ENCODE peak calls at places on chromosomes 3 and 15, in four cellular contexts. One of them, this sample, is unnamed.

GRCh38 chr3:123961508-123961856 is 453 bp upstream of the CCDC14 start:
- DNase-seq in H1: no peak
- DNase-seq in mesendoderm: no peak
- DNase-seq in H9: no peak
- DNase-seq in this sample: no peak

GRCh38 chr3:183427206-183428139 is 946 bp downstream of the MCF2L2 start:
- DNase-seq in mesendoderm: peak; percentile 42
- DNase-seq in H1: no peak
- DNase-seq in H9: peak; percentile 36
- DNase-seq in this sample: no peak

GRCh38 chr3:117248149-117248548 is 538.6 kb downstream of the TUSC7 start:
- DNase-seq in H1: no peak
- DNase-seq in H9: no peak
- DNase-seq in mesendoderm: no peak
- DNase-seq in this sample: no peak

GRCh38 chr15:64856429-64857145 is 14.9 kb downstream of the PLEKHO2 start:
- DNase-seq in H9: peak; percentile 28
- DNase-seq in mesendoderm: peak; percentile 66
- DNase-seq in H1: no peak
- DNase-seq in this sample: peak; percentile 80

GRCh38 chr3:12629560-12629959 is 34.4 kb downstream of the RAF1 start:
- DNase-seq in mesendoderm: no peak
- DNase-seq in H1: no peak
- DNase-seq in H9: no peak
- DNase-seq in this sample: peak; percentile 59

GRCh38 chr15:101635944-101636727 is 16.0 kb downstream of the TM2D3 start:
- DNase-seq in mesendoderm: peak; percentile 16
- DNase-seq in H9: no peak
- DNase-seq in H1: no peak
- DNase-seq in this sample: peak; percentile 60

GRCh38 chr3:45124956-45125355 is 21.2 kb downstream of the CDCP1 start:
- DNase-seq in mesendoderm: no peak
- DNase-seq in H9: no peak
- DNase-seq in H1: no peak
- DNase-seq in this sample: no peak

GRCh38 chr3:127803619-127804018 is 18.7 kb downstream of the MGLL start:
- DNase-seq in H1: no peak
- DNase-seq in mesendoderm: peak; percentile 87
- DNase-seq in H9: no peak
- DNase-seq in this sample: peak; percentile 98

GRCh38 chr15:74405823-74406222 is 27.9 kb downstream of the SEMA7A start:
- DNase-seq in H1: no peak
- DNase-seq in H9: no peak
- DNase-seq in mesendoderm: no peak
- DNase-seq in this sample: no peak

GRCh38 chr3:194092770-194093336 is 43.1 kb upstream of the HES1 start:
- DNase-seq in H9: no peak
- DNase-seq in mesendoderm: no peak
- DNase-seq in H1: no peak
- DNase-seq in this sample: no peak

GRCh38 chr3:28860307-28860706 is 420.6 kb upstream of the RBMS3 start:
- DNase-seq in mesendoderm: no peak
- DNase-seq in H9: no peak
- DNase-seq in H1: no peak
- DNase-seq in this sample: no peak

GRCh38 chr3:9185701-9186100 is 63.7 kb downstream of the SRGAP3 start:
- DNase-seq in mesendoderm: no peak
- DNase-seq in H9: no peak
- DNase-seq in H1: no peak
- DNase-seq in this sample: no peak

GRCh38 chr3:178325330-178325729 is 210.9 kb upstream of the KCNMB2 start:
- DNase-seq in mesendoderm: peak; percentile 42
- DNase-seq in H1: no peak
- DNase-seq in H9: no peak
- DNase-seq in this sample: peak; percentile 64

GRCh38 chr3:160747437-160747836 is 8.6 kb upstream of the PPM1L start:
- DNase-seq in mesendoderm: no peak
- DNase-seq in H1: no peak
- DNase-seq in H9: no peak
- DNase-seq in this sample: no peak

GRCh38 chr3:23113455-23114171 is 89.5 kb upstream of the UBE2E2 start:
- DNase-seq in H9: no peak
- DNase-seq in H1: no peak
- DNase-seq in mesendoderm: no peak
- DNase-seq in this sample: peak; percentile 13

GRCh38 chr3:104367000-104367399 is 999.7 kb upstream of the ALCAM start:
- DNase-seq in H9: no peak
- DNase-seq in H1: no peak
- DNase-seq in mesendoderm: no peak
- DNase-seq in this sample: no peak

GRCh38 chr3:141051641-141052569 is 758 bp downstream of the SPSB4 start:
- DNase-seq in H9: peak; percentile 66
- DNase-seq in mesendoderm: peak; percentile 81
- DNase-seq in H1: peak; percentile 78
- DNase-seq in this sample: peak; percentile 2

GRCh38 chr15:31307270-31308184 is 19.1 kb upstream of the KLF13 start:
- DNase-seq in mesendoderm: no peak
- DNase-seq in H1: peak; percentile 49
- DNase-seq in H9: no peak
- DNase-seq in this sample: no peak

GRCh38 chr3:157360044-157360443 is 76.6 kb upstream of the PTX3 start:
- DNase-seq in H9: no peak
- DNase-seq in H1: no peak
- DNase-seq in mesendoderm: no peak
- DNase-seq in this sample: peak; percentile 93

GRCh38 chr3:61956236-61956635 is 394.9 kb downstream of the PTPRG start:
- DNase-seq in H1: no peak
- DNase-seq in H9: no peak
- DNase-seq in mesendoderm: no peak
- DNase-seq in this sample: peak; percentile 74

GRCh38 chr3:42838571-42838970 is 29.3 kb downstream of the ACKR2 start:
- DNase-seq in H9: no peak
- DNase-seq in mesendoderm: no peak
- DNase-seq in H1: no peak
- DNase-seq in this sample: no peak

GRCh38 chr15:78072080-78072892 is 5.2 kb downstream of the TBC1D2B start:
- DNase-seq in mesendoderm: no peak
- DNase-seq in H1: no peak
- DNase-seq in H9: no peak
- DNase-seq in this sample: peak; percentile 66

DNA sequence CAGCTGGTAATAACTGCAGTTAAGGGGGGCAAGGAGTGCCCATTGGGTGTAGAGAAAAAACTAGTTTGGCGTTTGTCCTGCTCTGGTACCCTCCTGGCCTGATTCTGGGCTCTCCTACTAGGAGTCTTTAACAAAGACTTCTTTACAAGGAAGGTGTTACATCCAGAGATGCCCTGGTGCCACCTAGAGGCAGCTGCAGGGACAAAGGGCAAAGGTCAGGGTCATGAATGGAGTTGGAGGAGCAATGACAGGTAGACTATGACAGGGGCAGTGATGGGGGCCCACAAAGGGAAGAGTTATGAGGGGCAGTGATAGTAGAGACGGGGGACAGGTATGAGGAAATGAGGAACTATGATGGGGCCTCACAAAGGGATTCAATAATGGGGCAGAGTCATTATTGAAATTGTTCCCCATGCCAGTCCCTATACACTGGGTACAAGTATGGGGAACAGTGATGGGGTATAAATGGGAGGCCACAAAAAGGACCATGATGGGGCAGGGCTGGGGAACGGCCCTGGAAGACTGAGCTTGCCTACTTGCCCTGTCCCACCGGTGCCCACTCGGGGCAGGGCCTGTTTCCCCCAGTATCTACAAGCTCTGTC is 7.9 kb downstream of the CCDC71 start:
- DNase-seq in H9: peak; percentile 65
- DNase-seq in H1: peak; percentile 75
- DNase-seq in mesendoderm: peak; percentile 77
- DNase-seq in this sample: no peak
- H4K5ac ChIP-seq in H9: no peak overlapping the region
- H4K5ac ChIP-seq in H1: no peak overlapping the region
- H4K5ac ChIP-seq in mesendoderm: no peak overlapping the region
- H4K5ac ChIP-seq in this sample: no peak overlapping the region

GRCh38 chr3:152386208-152386607 is 117.5 kb downstream of the MBNL1 start:
- DNase-seq in H1: no peak
- DNase-seq in H9: no peak
- DNase-seq in mesendoderm: no peak
- DNase-seq in this sample: no peak

GRCh38 chr3:152390647-152391046 is 121.9 kb downstream of the MBNL1 start:
- DNase-seq in mesendoderm: peak; percentile 19
- DNase-seq in H9: no peak
- DNase-seq in H1: no peak
- DNase-seq in this sample: no peak

GRCh38 chr3:152385761-152386160 is 117.0 kb downstream of the MBNL1 start:
- DNase-seq in H1: no peak
- DNase-seq in H9: no peak
- DNase-seq in mesendoderm: peak; percentile 14
- DNase-seq in this sample: peak; percentile 85

GRCh38 chr3:152389316-152389934 is 120.7 kb downstream of the MBNL1 start:
- DNase-seq in H9: no peak
- DNase-seq in mesendoderm: no peak
- DNase-seq in H1: no peak
- DNase-seq in this sample: no peak

DNA sequence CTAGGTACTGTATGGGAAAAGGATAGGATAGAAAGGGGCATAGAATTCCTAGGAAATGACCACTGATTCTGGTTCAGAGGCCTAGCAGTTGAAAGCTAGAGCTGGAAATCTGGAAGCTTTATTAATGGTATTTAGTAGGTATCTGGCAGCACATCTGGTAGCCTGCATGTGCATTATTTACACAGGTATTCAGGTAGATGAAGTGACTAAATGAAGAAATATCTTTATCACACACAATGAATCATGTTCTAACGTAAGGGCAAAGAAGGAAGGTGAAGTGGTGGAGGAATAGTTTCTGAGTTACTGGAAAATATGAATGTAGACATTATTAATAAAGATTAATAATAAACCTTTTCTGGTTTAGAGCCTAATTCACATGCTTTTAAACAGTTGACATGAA is 119.9 kb downstream of the MBNL1 start:
- DNase-seq in H9: no peak
- DNase-seq in H1: no peak
- DNase-seq in mesendoderm: no peak
- DNase-seq in this sample: no peak
- H4K5ac ChIP-seq in H9: no peak overlapping the region
- H4K5ac ChIP-seq in H1: no peak overlapping the region
- H4K5ac ChIP-seq in mesendoderm: no peak overlapping the region
- H4K5ac ChIP-seq in this sample: no peak overlapping the region

DNA sequence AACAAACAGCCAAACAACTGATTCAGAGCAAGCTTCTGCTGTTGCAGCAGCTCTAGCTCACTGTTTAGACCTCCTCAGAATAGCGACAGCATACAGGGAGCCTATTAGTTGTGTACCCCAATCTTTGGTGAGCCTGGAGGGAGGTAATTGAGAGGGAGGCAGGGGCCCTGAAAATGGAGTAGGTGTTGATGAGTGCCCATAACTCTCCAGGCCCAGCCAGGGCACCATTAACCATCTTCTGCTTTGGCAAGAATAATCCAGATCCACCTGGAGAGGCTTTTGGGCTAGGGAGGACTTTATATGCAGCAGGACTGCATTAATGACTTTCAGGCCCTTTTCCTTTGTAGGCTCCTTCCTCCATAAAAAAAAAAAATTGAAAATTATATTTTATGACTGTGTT is 20.9 kb downstream of the PLCL2 start:
- DNase-seq in H9: no peak
- DNase-seq in H1: no peak
- DNase-seq in mesendoderm: no peak
- DNase-seq in this sample: no peak
- H4K5ac ChIP-seq in H9: no peak overlapping the region
- H4K5ac ChIP-seq in H1: no peak overlapping the region
- H4K5ac ChIP-seq in mesendoderm: no peak overlapping the region
- H4K5ac ChIP-seq in this sample: no peak overlapping the region

GRCh38 chr3:155339052-155339451 is 45.6 kb upstream of the STRIT1 start:
- DNase-seq in mesendoderm: no peak
- DNase-seq in H1: no peak
- DNase-seq in H9: no peak
- DNase-seq in this sample: no peak

GRCh38 chr3:155347901-155348300 is 54.4 kb upstream of the STRIT1 start:
- DNase-seq in H1: no peak
- DNase-seq in mesendoderm: no peak
- DNase-seq in H9: no peak
- DNase-seq in this sample: no peak

DNA sequence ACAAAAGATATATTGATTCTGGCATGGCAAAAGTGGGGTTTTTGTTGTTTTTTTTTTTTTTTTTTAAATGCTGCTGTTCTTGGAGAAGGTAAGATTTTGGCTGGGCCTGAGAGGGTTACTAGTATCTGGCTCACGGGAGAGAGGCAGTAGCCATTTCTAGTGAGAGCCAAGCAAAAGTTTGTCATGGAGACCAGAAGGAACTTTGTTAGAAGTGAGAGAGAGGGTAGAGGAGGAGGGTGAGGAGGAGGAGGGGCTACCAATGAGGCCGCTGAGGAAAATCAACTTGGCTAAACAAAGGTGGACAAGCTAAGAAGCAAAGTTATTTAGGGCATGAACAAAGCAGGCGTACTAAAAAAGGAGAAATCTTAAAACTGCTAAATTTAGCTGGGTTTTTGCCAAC is 48.9 kb upstream of the STRIT1 start:
- DNase-seq in mesendoderm: peak; percentile 29
- DNase-seq in H9: no peak
- DNase-seq in H1: no peak
- DNase-seq in this sample: no peak
- H4K5ac ChIP-seq in mesendoderm: no peak overlapping the region
- H4K5ac ChIP-seq in H9: no peak overlapping the region
- H4K5ac ChIP-seq in H1: no peak overlapping the region
- H4K5ac ChIP-seq in this sample: no peak overlapping the region

DNA sequence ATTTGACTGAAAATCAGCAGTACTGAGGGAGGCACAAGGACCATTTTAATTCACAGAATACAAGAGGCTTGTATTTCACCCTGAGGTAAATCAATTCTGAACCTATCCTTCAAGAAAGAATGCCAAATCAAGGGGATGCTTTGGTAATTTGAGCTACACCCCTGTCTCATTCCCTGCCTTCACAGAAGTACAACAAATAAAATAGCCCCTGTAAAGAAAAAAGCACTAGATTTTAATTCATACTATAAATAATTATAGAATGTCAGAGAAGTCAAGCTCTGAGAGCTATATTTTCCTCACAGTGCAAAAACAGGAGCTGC is 249.0 kb downstream of the ISL2 start:
- DNase-seq in H9: no peak
- DNase-seq in H1: no peak
- DNase-seq in mesendoderm: no peak
- DNase-seq in this sample: no peak
- H4K5ac ChIP-seq in H9: no peak overlapping the region
- H4K5ac ChIP-seq in H1: no peak overlapping the region
- H4K5ac ChIP-seq in mesendoderm: no peak overlapping the region
- H4K5ac ChIP-seq in this sample: no peak overlapping the region

GRCh38 chr3:73206006-73206405 is 144.5 kb downstream of the EBLN2 start:
- DNase-seq in mesendoderm: no peak
- DNase-seq in H9: no peak
- DNase-seq in H1: no peak
- DNase-seq in this sample: no peak

GRCh38 chr3:73207946-73208345 is 146.5 kb downstream of the EBLN2 start:
- DNase-seq in H9: no peak
- DNase-seq in H1: no peak
- DNase-seq in mesendoderm: no peak
- DNase-seq in this sample: no peak

GRCh38 chr3:73204841-73205240 is 143.4 kb downstream of the EBLN2 start:
- DNase-seq in mesendoderm: no peak
- DNase-seq in H1: no peak
- DNase-seq in H9: no peak
- DNase-seq in this sample: no peak

GRCh38 chr3:73203633-73204032 is 142.2 kb downstream of the EBLN2 start:
- DNase-seq in H9: no peak
- DNase-seq in mesendoderm: no peak
- DNase-seq in H1: no peak
- DNase-seq in this sample: no peak
- H4K5ac ChIP-seq in H9: no peak overlapping the region
- H4K5ac ChIP-seq in mesendoderm: no peak overlapping the region
- H4K5ac ChIP-seq in H1: no peak overlapping the region
- H4K5ac ChIP-seq in this sample: no peak overlapping the region

This sample was measured in IMR-90.